ENCODE peak calls at places on chromosomes 5 and 9, in five cellular contexts. U is CD8-positive, alpha-beta T cell; K is PC-3; M is DND-41; O is Peyer's patch. E is an unnamed sample.

GRCh38 chr5:116575635-116576042 is 1.0 kb upstream of the SEMA6A start:
- DNase-seq in M (no peak), K (no peak), O (peak; percentile 65), U (no peak), E (peak; percentile 46)

GRCh38 chr5:132425009-132425937 is 55.8 kb downstream of the SLC22A5 start:
- DNase-seq in M (peak; percentile 78), U (peak; percentile 32), O (no peak), K (peak; percentile 53), E (peak; percentile 91)

GRCh38 chr5:142425286-142426065 is 100.7 kb upstream of the SPRY4 start:
- DNase-seq in M (no peak), K (no peak), U (no peak), O (no peak), E (no peak)

GRCh38 chr5:132877938-132878337 is 4.5 kb downstream of the LEAP2 start:
- DNase-seq in M (no peak), U (no peak), O (no peak), K (peak; percentile 16), E (no peak)

GRCh38 chr9:83649515-83649914 is 26.6 kb downstream of the IDNK start:
- DNase-seq in M (no peak), K (no peak), O (no peak), U (no peak), E (no peak)

GRCh38 chr9:134355158-134355557 is 28.9 kb downstream of the RXRA start:
- DNase-seq in K (no peak), O (no peak), M (no peak), U (no peak), E (no peak)

GRCh38 chr9:125904155-125904841 is 157.1 kb downstream of the PBX3 start:
- DNase-seq in K (peak; percentile 70), M (no peak), U (no peak), O (no peak), E (no peak)

GRCh38 chr5:56833325-56833724 is 18.0 kb downstream of the MAP3K1 start:
- DNase-seq in U (no peak), M (no peak), O (no peak), K (no peak), E (no peak)

GRCh38 chr5:19125956-19126713 is 861.9 kb downstream of the CDH18 start:
- DNase-seq in O (no peak), M (no peak), K (peak; percentile 57), U (no peak), E (no peak)

GRCh38 chr5:116375926-116376325 is 198.7 kb downstream of the SEMA6A start:
- DNase-seq in K (no peak), O (no peak), M (no peak), U (no peak), E (no peak)

GRCh38 chr9:69476797-69477196 is 151.8 kb downstream of the ENTREP1 start:
- DNase-seq in O (no peak), U (no peak), K (no peak), M (no peak), E (no peak)

GRCh38 chr5:71924980-71925379 is 182.3 kb upstream of the MAP1B start:
- DNase-seq in O (no peak), K (peak; percentile 61), U (no peak), M (no peak), E (no peak)

GRCh38 chr5:112004867-112005532 is 248.0 kb upstream of the NREP start:
- DNase-seq in K (peak; percentile 61), M (no peak), U (no peak), O (no peak), E (peak; percentile 69)

GRCh38 chr5:150853560-150853959 is 7.2 kb downstream of the IRGM start:
- DNase-seq in O (no peak), K (no peak), U (no peak), M (no peak), E (peak; percentile 7)

GRCh38 chr5:5291357-5291756 is 131.1 kb upstream of the ICE1 start:
- DNase-seq in O (no peak), M (no peak), U (no peak), K (peak; percentile 37), E (no peak)

GRCh38 chr5:79408028-79408427 is 105.9 kb downstream of the HOMER1 start:
- DNase-seq in K (no peak), M (no peak), O (no peak), U (no peak), E (no peak)

GRCh38 chr5:80037366-80037765 is 2.2 kb downstream of the THBS4 start:
- DNase-seq in U (no peak), O (no peak), K (no peak), M (no peak), E (peak; percentile 72)

GRCh38 chr5:112823181-112823580 is 37.9 kb upstream of the SRP19 start:
- DNase-seq in K (no peak), U (no peak), O (no peak), M (no peak), E (no peak)

GRCh38 chr5:10904862-10905432 is 143.9 kb upstream of the DAP start:
- DNase-seq in U (no peak), K (no peak), O (no peak), M (no peak), E (no peak)

GRCh38 chr5:89546658-89547057 is 663.7 kb upstream of the MEF2C start:
- DNase-seq in U (no peak), O (no peak), M (no peak), K (no peak), E (no peak)

GRCh38 chr5:1140188-1140817 is 28.4 kb upstream of the SLC12A7 start:
- DNase-seq in U (peak; percentile 55), O (peak; percentile 93), M (peak; percentile 86), K (peak; percentile 80), E (peak; percentile 77)

GRCh38 chr5:127801751-127802476 is 98.7 kb downstream of the CCDC192 start:
- DNase-seq in K (peak; percentile 27), M (no peak), U (no peak), O (no peak), E (no peak)

GRCh38 chr9:14769235-14769580 is 46.7 kb upstream of the CER1 start:
- DNase-seq in O (no peak), U (no peak), M (no peak), K (peak; percentile 63), E (peak; percentile 40)

GRCh38 chr9:127161081-127161621 is 38.7 kb upstream of the ANGPTL2 start:
- DNase-seq in O (peak; percentile 36), U (no peak), K (no peak), M (no peak), E (no peak)

GRCh38 chr5:61332369-61332745 is 299 bp downstream of the ZSWIM6 start:
- DNase-seq in K (no peak), O (peak; percentile 75), U (no peak), M (peak; percentile 27), E (peak; percentile 48)

GRCh38 chr9:97858826-97859225 is 5.8 kb downstream of the FOXE1 start:
- DNase-seq in U (no peak), K (no peak), O (no peak), M (no peak), E (no peak)

GRCh38 chr9:124295097-124295794 is 37.5 kb downstream of the NEK6 start:
- DNase-seq in K (no peak), M (no peak), O (no peak), U (no peak), E (peak; percentile 78)

GRCh38 chr9:108534741-108535140 is 321.0 kb downstream of the ACTL7B start:
- DNase-seq in U (no peak), M (no peak), O (no peak), K (peak; percentile 76), E (no peak)
- TF ChIP-seq CTCF in U (no peak), M (no peak), O (no peak), K (no peak), E (no peak)

GRCh38 chr5:41211417-41211816 is 1.9 kb downstream of the C6 start:
- DNase-seq in O (no peak), K (no peak), M (no peak), U (no peak), E (no peak)
- H3K4me3 ChIP-seq in O (no peak overlapping the region), K (no peak overlapping the region), M (no peak overlapping the region), U (no peak overlapping the region), E (no peak overlapping the region)

GRCh38 chr5:45642370-45642769 is 53.8 kb downstream of the HCN1 start:
- DNase-seq in O (no peak), M (no peak), K (no peak), U (no peak), E (no peak)

GRCh38 chr5:45643051-45643450 is 53.1 kb downstream of the HCN1 start:
- DNase-seq in K (no peak), U (no peak), O (no peak), M (no peak), E (no peak)

GRCh38 chr5:45639038-45639437 is 57.1 kb downstream of the HCN1 start:
- DNase-seq in M (no peak), U (no peak), K (peak; percentile 36), O (no peak), E (no peak)
- TF ChIP-seq CTCF in M (peak; percentile 22), U (no peak), K (peak; percentile 57), O (peak; percentile 28), E (no peak)

DNA sequence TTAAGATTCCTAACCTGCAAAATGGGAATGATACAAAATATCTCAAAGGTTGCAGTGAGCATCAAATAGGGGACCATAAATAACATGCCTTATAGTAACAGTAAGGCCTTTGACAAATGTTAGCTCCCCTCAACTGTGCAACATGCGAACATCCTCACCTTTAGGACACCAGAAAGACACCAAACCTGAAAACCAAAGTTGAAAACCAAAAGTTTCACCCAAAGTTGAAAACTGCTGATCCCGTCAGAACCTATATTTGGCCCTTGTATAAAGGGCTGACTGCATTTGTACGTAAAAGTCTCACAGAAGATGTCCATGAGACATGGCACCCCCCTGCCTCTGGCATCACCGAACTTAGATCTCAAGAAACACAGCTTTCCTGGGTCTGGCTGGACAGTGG is 12.1 kb downstream of the CDK5RAP2 start:
- DNase-seq in M (no peak), O (no peak), U (no peak), K (no peak), E (no peak)
- H3K4me3 ChIP-seq in M (no peak overlapping the region), O (no peak overlapping the region), U (no peak overlapping the region), K (no peak overlapping the region), E (no peak overlapping the region)

GRCh38 chr5:147176422-147176821 is 58.4 kb upstream of the STK32A start:
- DNase-seq in K (no peak), M (no peak), U (no peak), O (no peak), E (no peak)
- TF ChIP-seq CTCF in K (no peak), M (no peak), U (no peak), O (no peak), E (no peak)

GRCh38 chr5:149126898-149127297 is 14.4 kb upstream of the ABLIM3 start:
- DNase-seq in M (no peak), U (no peak), O (no peak), K (peak; percentile 34), E (no peak)
- H3K4me3 ChIP-seq in M (no peak overlapping the region), U (no peak overlapping the region), O (no peak overlapping the region), K (no peak overlapping the region), E (no peak overlapping the region)

GRCh38 chr5:120447706-120448239 is 16.3 kb upstream of the PRR16 start:
- DNase-seq in M (no peak), U (no peak), K (peak; percentile 55), O (no peak), E (no peak)
- TF ChIP-seq CTCF in M (no peak), U (no peak), K (peak; percentile 36), O (no peak), E (no peak)

GRCh38 chr5:176597417-176598389 is 12.3 kb downstream of the GPRIN1 start:
- DNase-seq in K (no peak), O (no peak), U (no peak), M (no peak), E (no peak)
- H3K4me3 ChIP-seq in K (no peak overlapping the region), O (peak overlapping the region; percentile 50), U (peak overlapping the region; percentile 52), M (no peak overlapping the region), E (no peak overlapping the region)

E was measured in GM12865.